ENCODE peak calls at places on chromosomes 4 and X, in four cellular contexts. V is SK-N-SH, X is K562, O is GM12878. A is an unnamed sample.

GRCh38 chrX:68508799-68509198 is 9.9 kb downstream of the YIPF6 start:
- DNase-seq in X (peak; percentile 8), O (no peak), V (no peak), A (no peak)

GRCh38 chrX:8579602-8580001 is 115.0 kb downstream of the VCX3B start:
- DNase-seq in X (no peak), V (no peak), O (no peak), A (no peak)

GRCh38 chrX:49177338-49177833 is 5.7 kb downstream of the PLP2 start:
- DNase-seq in X (peak; percentile 69), V (no peak), O (no peak), A (no peak)

GRCh38 chr4:121898150-121898549 is 27.9 kb upstream of the BBS7 start:
- DNase-seq in X (peak; percentile 6), O (no peak), V (no peak), A (no peak)

GRCh38 chrX:39613508-39613921 is 484.2 kb downstream of the BCOR start:
- DNase-seq in X (no peak), O (no peak), V (peak; percentile 67), A (peak; percentile 49)

GRCh38 chr4:40363382-40363920 is 28.3 kb downstream of the CHRNA9 start:
- DNase-seq in O (no peak), V (no peak), X (no peak), A (no peak)

GRCh38 chrX:18617351-18617750 is 54.6 kb downstream of the RS1 start:
- DNase-seq in X (no peak), O (no peak), V (no peak), A (no peak)

GRCh38 chrX:16589211-16589610 is 60.7 kb upstream of the S100G start:
- DNase-seq in O (no peak), X (no peak), V (no peak), A (no peak)

GRCh38 chr4:127055349-127055748 is 577.4 kb upstream of the INTU start:
- DNase-seq in X (no peak), O (no peak), V (no peak), A (no peak)

GRCh38 chr4:157128395-157128794 is 52.4 kb downstream of the GLRB start:
- DNase-seq in V (peak; percentile 1), X (no peak), O (no peak), A (no peak)

GRCh38 chr4:26151615-26152014 is 169.2 kb upstream of the RBPJ start:
- DNase-seq in V (no peak), O (no peak), X (no peak), A (no peak)

GRCh38 chr4:151745727-151746231 is 15.0 kb downstream of the GATB start:
- DNase-seq in V (no peak), O (no peak), X (peak; percentile 70), A (no peak)

GRCh38 chr4:108103096-108103495 is 65.6 kb downstream of the LEF1 start:
- DNase-seq in V (no peak), X (no peak), O (no peak), A (no peak)

GRCh38 chr4:40856836-40857362 is 107.1 kb downstream of the NSUN7 start:
- DNase-seq in V (peak; percentile 96), X (peak; percentile 43), O (no peak), A (peak; percentile 90)

GRCh38 chr4:3010998-3011397 is 47.6 kb downstream of the GRK4 start:
- DNase-seq in X (no peak), V (no peak), O (no peak), A (no peak)

GRCh38 chrX:1462596-1463251 is 10.0 kb upstream of the ASMTL start:
- DNase-seq in X (peak; percentile 60), O (no peak), V (no peak), A (peak; percentile 26)

GRCh38 chrX:127389900-127390299 is 570.4 kb downstream of the PRR32 start:
- DNase-seq in V (no peak), X (no peak), O (no peak), A (no peak)

GRCh38 chr4:6221851-6222760 is 21.8 kb upstream of the JAKMIP1 start:
- DNase-seq in X (peak; percentile 17), V (peak; percentile 97), O (no peak), A (peak; percentile 94)
- H2AFZ ChIP-seq in X (no peak overlapping the region), V (no peak overlapping the region), O (peak overlapping the region; percentile 26), A (peak overlapping the region; percentile 59)

DNA sequence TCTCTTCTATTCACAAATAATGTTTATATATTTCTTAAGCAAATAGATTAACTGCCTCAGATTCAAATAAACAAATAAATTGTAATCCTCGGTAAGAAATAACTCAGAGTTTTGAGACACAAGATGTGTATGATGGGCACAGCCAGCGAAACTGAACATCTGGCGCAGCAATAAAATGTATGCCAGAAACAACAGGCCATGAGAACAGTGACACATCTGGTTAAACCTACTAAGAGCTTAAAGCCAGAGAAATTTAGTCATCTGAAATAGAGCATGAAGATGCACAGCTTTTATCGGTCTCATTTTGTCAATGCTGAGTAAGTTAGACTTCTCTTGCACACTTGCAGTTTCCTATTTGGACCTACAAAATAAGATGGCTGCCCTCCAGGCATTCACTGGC is 1444.1 kb downstream of the PCDH18 start:
- DNase-seq in X (no peak), O (no peak), V (no peak), A (no peak)
- TF ChIP-seq NRF1 in X (no peak), O (no peak), V (no peak), A (no peak)

GRCh38 chr4:74391890-74392478 is 27.0 kb downstream of the EREG start:
- DNase-seq in X (no peak), V (no peak), O (no peak), A (no peak)
- H2AFZ ChIP-seq in X (peak overlapping the region; percentile 41), V (no peak overlapping the region), O (no peak overlapping the region), A (no peak overlapping the region)

GRCh38 chrX:51697397-51697796 is 12.9 kb upstream of the CENPVL1 start:
- DNase-seq in O (no peak), V (no peak), X (no peak), A (no peak)
- TF ChIP-seq NRF1 in O (no peak), V (no peak), X (no peak), A (no peak)

DNA sequence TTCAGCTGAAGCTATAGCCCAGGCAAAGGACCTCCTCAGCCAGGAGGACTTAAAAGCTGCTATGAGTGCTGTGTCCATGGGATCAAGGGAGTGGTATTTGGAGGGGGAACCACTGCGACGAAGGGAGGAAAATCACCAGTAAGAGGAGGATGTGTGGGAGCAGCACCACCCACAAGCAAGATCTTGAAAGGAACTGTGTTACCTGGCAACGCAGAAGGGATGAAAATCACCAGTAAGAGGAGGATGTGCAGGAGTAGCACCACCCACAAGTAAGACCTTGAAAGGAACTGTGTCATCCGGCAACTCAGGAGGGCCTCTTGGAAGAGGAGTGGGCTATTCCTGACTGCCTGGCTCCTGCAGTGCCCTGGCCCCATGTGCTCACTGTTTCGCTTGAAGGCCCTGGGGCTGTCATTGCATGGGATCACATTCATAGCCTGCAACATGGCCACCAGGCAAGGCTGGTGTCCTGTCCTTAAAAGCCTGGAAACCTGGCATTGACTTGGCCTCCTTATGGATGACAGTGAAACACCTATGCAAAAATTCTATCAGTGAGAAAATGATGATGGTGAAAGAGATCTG is 48.3 kb downstream of the TRMT44 start:
- DNase-seq in X (no peak), O (no peak), V (no peak), A (no peak)
- H2AFZ ChIP-seq in X (no peak overlapping the region), O (no peak overlapping the region), V (no peak overlapping the region), A (no peak overlapping the region)

DNA sequence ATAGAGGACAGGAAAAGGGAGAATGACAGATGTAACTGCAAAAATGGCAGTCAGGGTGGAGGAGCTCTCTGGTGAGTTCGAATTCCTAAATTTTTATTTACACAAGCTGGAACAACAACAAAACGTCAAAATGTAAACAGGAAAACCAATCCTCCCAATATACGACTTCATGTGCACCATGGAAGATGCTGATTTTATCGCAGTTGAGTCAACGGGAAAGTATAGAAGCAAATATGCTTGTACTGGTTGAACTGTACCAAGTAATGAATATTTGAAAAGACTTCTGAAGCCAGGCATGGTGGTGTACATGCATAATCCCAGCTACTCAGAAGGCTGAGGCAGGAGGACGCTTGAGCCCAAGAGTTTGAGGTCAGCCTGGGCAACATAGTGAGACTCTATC is 15.4 kb downstream of the STX18 start:
- DNase-seq in V (no peak), O (no peak), X (no peak), A (no peak)
- TF ChIP-seq NRF1 in V (no peak), O (no peak), X (no peak), A (no peak)

GRCh38 chr4:55951191-55951922 is 2.6 kb downstream of the CEP135 start:
- DNase-seq in O (no peak), X (no peak), V (no peak), A (no peak)

GRCh38 chr4:55949480-55949802 is 696 bp downstream of the CEP135 start:
- DNase-seq in V (no peak), O (no peak), X (no peak), A (no peak)

GRCh38 chr4:55948726-55949479 is at the start of gene CEP135:
- DNase-seq in X (peak; percentile 95), O (peak; percentile 75), V (peak; percentile 96), A (peak; percentile 80)

GRCh38 chr4:55947254-55947882 is 1.4 kb upstream of the CEP135 start:
- DNase-seq in O (peak; percentile 73), X (peak; percentile 29), V (no peak), A (no peak)

GRCh38 chr4:55947912-55948725 is 626 bp upstream of the CEP135 start:
- DNase-seq in X (peak; percentile 58), O (peak; percentile 59), V (peak; percentile 8), A (no peak)
- H2AFZ ChIP-seq in X (peak overlapping the region; percentile 99), O (peak overlapping the region; percentile 91), V (peak overlapping the region; percentile 84), A (peak overlapping the region; percentile 60)

DNA sequence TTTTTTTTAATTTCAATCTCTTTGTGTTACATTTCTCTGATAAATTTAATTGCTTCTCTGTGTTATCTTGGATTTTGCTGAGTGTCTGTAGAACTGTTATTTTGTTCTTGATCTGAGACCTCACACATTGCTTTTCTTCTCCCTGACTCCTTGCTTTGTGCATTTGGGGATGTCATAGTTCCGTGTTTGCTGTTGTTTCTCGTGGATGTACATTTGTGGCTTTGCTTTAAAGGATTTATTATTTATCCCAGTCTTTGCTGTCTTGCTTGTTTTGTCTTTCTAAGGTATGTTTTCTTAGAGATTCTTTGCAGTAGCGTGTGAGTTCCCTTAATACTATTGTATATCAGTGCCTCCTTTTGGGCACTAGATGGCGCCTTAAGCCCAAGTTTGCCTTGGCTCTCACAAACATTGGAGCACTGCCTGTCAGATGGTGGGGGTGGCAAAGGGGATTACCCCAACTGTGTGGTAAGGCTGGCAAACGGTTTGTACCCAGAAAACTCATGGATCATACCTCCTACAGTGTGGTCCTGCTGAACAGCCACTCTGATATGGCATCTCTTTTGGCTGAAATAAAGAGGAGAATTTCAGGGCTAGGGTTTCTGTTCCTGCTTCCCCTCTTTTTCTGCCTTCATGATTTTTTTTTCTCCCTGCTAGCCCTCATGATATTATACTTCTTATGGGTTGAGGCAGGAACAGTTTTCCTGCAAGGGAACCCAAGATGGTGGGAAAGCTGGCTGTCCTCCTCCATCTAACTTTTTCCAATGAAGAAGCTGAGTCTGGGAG is 96.3 kb downstream of the PGRMC2 start:
- DNase-seq in X (peak; percentile 77), V (peak; percentile 63), O (peak; percentile 54), A (peak; percentile 27)
- TF ChIP-seq NRF1 in X (no peak), V (no peak), O (no peak), A (no peak)

A was measured in H1.